ENCODE peak calls at places on chromosomes 2 and 18, in nine cellular contexts. Z, C, M, X, R, F, U, P and H are unnamed samples.

GRCh38 chr2:229634574-229635185 is 79.7 kb downstream of the DNER start:
- DNase-seq in Z (no peak), C (no peak), M (no peak), X (no peak), R (no peak), F (no peak), U (no peak), P (no peak), H (no peak)

GRCh38 chr2:26976242-26976641 is 5.8 kb downstream of the MAPRE3 start:
- DNase-seq in Z (no peak), C (peak; percentile 24), M (no peak), X (no peak), R (no peak), F (peak; percentile 43), U (no peak), P (no peak), H (peak; percentile 89)

GRCh38 chr18:79750980-79751571 is 46.7 kb upstream of the KCNG2 start:
- DNase-seq in Z (no peak), C (no peak), M (no peak), X (peak; percentile 56), R (no peak), F (no peak), U (no peak), P (no peak), H (no peak)

GRCh38 chr2:17813742-17814458 is 2.4 kb upstream of the MSGN1 start:
- DNase-seq in Z (no peak), C (peak; percentile 32), M (peak; percentile 11), X (no peak), R (no peak), F (peak; percentile 21), U (peak; percentile 84), P (no peak), H (peak; percentile 71)

GRCh38 chr2:4354678-4355077 is 651.3 kb downstream of the DCDC2C start:
- DNase-seq in Z (peak; percentile 70), C (no peak), M (peak; percentile 9), X (peak; percentile 24), R (no peak), F (peak; percentile 9), U (peak; percentile 52), P (peak; percentile 50), H (no peak)

GRCh38 chr18:46224181-46224775 is 120.1 kb downstream of the HAUS1 start:
- DNase-seq in Z (no peak), C (no peak), M (no peak), X (no peak), R (no peak), F (peak; percentile 25), U (no peak), P (no peak), H (peak; percentile 36)

GRCh38 chr18:24560511-24560981 is 100.1 kb downstream of the HRH4 start:
- DNase-seq in Z (peak; percentile 30), C (no peak), M (peak; percentile 75), X (no peak), R (no peak), F (no peak), U (no peak), P (peak; percentile 79), H (no peak)

GRCh38 chr2:138029238-138029637 is 65.0 kb downstream of the HNMT start:
- DNase-seq in Z (no peak), C (peak; percentile 82), M (no peak), X (no peak), R (no peak), F (peak; percentile 81), U (no peak), P (no peak), H (peak; percentile 18)

GRCh38 chr2:103003750-103004250 is 242.0 kb downstream of the TMEM182 start:
- DNase-seq in Z (no peak), C (no peak), M (no peak), X (no peak), R (no peak), F (no peak), U (no peak), P (no peak), H (no peak)

GRCh38 chr2:236824836-236825235 is 255.2 kb downstream of the ACKR3 start:
- DNase-seq in Z (no peak), C (no peak), M (peak; percentile 26), X (peak; percentile 74), R (no peak), F (no peak), U (no peak), P (peak; percentile 49), H (no peak)

GRCh38 chr2:25977768-25978167 is 4.5 kb downstream of the KIF3C start:
- DNase-seq in Z (no peak), C (no peak), M (peak; percentile 96), X (no peak), R (no peak), F (peak; percentile 37), U (no peak), P (no peak), H (peak; percentile 30)

GRCh38 chr2:127532296-127532695 is 3.2 kb upstream of the MYO7B start:
- DNase-seq in Z (no peak), C (no peak), M (no peak), X (no peak), R (no peak), F (no peak), U (no peak), P (no peak), H (no peak)

GRCh38 chr2:9207641-9208301 is 1.2 kb downstream of the ASAP2 start:
- DNase-seq in Z (peak; percentile 32), C (no peak), M (peak; percentile 54), X (peak; percentile 50), R (no peak), F (peak; percentile 40), U (no peak), P (peak; percentile 53), H (no peak)

GRCh38 chr2:63850650-63851049 is 9.0 kb downstream of the UGP2 start:
- DNase-seq in Z (no peak), C (no peak), M (no peak), X (no peak), R (no peak), F (no peak), U (no peak), P (no peak), H (no peak)

GRCh38 chr2:40027968-40028367 is 248.9 kb upstream of the THUMPD2 start:
- DNase-seq in Z (no peak), C (no peak), M (no peak), X (no peak), R (no peak), F (no peak), U (no peak), P (no peak), H (peak; percentile 58)

GRCh38 chr2:194870974-194871535 is 786.0 kb upstream of the SLC39A10 start:
- DNase-seq in Z (no peak), C (no peak), M (no peak), X (no peak), R (no peak), F (no peak), U (no peak), P (no peak), H (no peak)

GRCh38 chr18:12278153-12278764 is 24.1 kb downstream of the CIDEA start:
- DNase-seq in Z (no peak), C (no peak), M (peak; percentile 36), X (no peak), R (no peak), F (no peak), U (peak; percentile 23), P (no peak), H (no peak)
- TF ChIP-seq CTCF in Z (peak; percentile 7), C (no peak), M (peak; percentile 27), X (no peak), R (no peak), F (peak; percentile 25), U (peak; percentile 62), P (no peak), H (no peak)

DNA sequence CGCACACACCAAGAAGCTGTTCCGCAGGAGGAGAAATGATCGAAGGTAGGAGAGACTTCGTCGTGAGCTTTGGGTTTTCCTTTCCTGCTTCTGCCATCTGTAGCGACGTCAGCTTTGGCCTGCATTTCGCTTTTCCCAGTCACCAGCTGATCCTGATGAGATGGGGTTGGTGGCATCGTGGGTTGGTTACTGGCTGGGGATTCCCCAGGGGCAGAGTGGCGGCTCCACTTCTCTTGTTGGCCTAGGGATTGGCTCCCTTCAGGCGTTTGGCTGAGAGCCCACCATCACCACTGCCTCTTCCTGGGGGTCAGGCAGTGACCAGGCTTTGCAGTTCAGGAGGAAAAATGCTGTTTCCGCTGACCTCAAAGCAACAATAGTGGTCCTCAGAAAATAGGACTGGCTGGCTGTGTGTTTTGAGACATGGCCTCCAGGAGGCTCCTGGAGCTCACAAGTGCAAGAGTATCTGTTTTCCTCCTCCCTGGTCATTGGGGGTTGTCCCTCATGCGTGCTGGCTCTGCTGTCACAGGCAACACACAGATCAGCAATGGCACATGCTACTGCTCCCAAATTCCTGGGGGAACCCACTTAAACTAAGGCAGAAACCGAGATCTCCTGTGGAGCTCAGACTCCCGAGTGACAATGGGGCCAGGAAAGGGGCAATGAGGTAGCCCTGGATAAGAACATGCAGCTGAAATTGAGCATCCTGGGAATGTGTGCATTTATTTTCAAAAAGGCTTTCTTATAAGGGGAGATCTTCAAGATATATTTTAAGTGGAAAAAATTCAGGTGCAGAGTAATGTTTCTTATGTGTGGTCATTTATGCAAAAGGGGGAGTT is 173.0 kb downstream of the CTIF start:
- DNase-seq in Z (peak; percentile 64), C (peak; percentile 66), M (peak; percentile 25), X (no peak), R (no peak), F (peak; percentile 70), U (peak; percentile 46), P (no peak), H (peak; percentile 61)
- TF ChIP-seq CTCF in Z (peak; percentile 60), C (peak; percentile 53), M (peak; percentile 53), X (no peak), R (peak; percentile 49), F (peak; percentile 78), U (peak; percentile 67), P (peak; percentile 23), H (peak; percentile 70)

GRCh38 chr18:12478269-12479057 is 70.7 kb downstream of the PRELID3A start:
- DNase-seq in Z (no peak), C (no peak), M (no peak), X (no peak), R (no peak), F (no peak), U (no peak), P (no peak), H (no peak)
- TF ChIP-seq CTCF in Z (no peak), C (no peak), M (no peak), X (no peak), R (no peak), F (peak; percentile 22), U (peak; percentile 27), P (no peak), H (peak; percentile 10)

GRCh38 chr2:42042956-42043355 is 4.9 kb upstream of the PKDCC start:
- DNase-seq in Z (no peak), C (no peak), M (no peak), X (no peak), R (no peak), F (no peak), U (no peak), P (no peak), H (no peak)

GRCh38 chr2:42044939-42045338 is 2.9 kb upstream of the PKDCC start:
- DNase-seq in Z (no peak), C (no peak), M (no peak), X (no peak), R (no peak), F (no peak), U (no peak), P (no peak), H (no peak)

GRCh38 chr2:42043789-42044394 is 3.9 kb upstream of the PKDCC start:
- DNase-seq in Z (no peak), C (no peak), M (no peak), X (no peak), R (no peak), F (no peak), U (no peak), P (no peak), H (no peak)

GRCh38 chr2:42040643-42041277 is 7.1 kb upstream of the PKDCC start:
- DNase-seq in Z (no peak), C (peak; percentile 47), M (no peak), X (no peak), R (no peak), F (no peak), U (no peak), P (no peak), H (no peak)

GRCh38 chr2:42041377-42042127 is 6.3 kb upstream of the PKDCC start:
- DNase-seq in Z (no peak), C (no peak), M (no peak), X (no peak), R (no peak), F (no peak), U (no peak), P (no peak), H (no peak)
- TF ChIP-seq CTCF in Z (no peak), C (no peak), M (no peak), X (no peak), R (no peak), F (no peak), U (no peak), P (no peak), H (no peak)